ENCODE peak calls at places on chromosomes 3 and 15, in eight cellular contexts. I is naive thymus-derived CD4-positive, alpha-beta T cell; Z is skeletal muscle cell; Y is SK-N-SH; J is neural progenitor cell; W is spleen; C is lower lobe of right lung; Q is kidney epithelial cell. H is an unnamed sample.

GRCh38 chr15:63166219-63166618 is 8.9 kb upstream of the RPS27L start:
- DNase-seq in I (no peak), Z (no peak), Y (no peak), J (no peak), W (no peak), C (no peak), Q (no peak), H (no peak)

GRCh38 chr15:59436774-59437472 is 1.1 kb upstream of the FAM81A start:
- DNase-seq in I (no peak), Z (no peak), Y (peak; percentile 37), J (peak; percentile 23), W (no peak), C (no peak), Q (no peak), H (no peak)

GRCh38 chr15:46277994-46278885 is 643.4 kb downstream of the SQOR start:
- DNase-seq in I (no peak), Z (no peak), Y (peak; percentile 36), J (peak; percentile 21), W (no peak), C (no peak), Q (no peak), H (no peak)

GRCh38 chr3:38478901-38479300 is 17.2 kb upstream of the EXOG start:
- DNase-seq in I (no peak), Z (no peak), Y (no peak), J (no peak), W (no peak), C (no peak), Q (no peak), H (no peak)

GRCh38 chr3:8658326-8659212 is 14.0 kb upstream of the SSUH2 start:
- DNase-seq in I (no peak), Z (peak; percentile 62), Y (peak; percentile 67), J (no peak), W (peak; percentile 71), C (peak; percentile 88), Q (peak; percentile 47), H (peak; percentile 35)

GRCh38 chr15:90435652-90436337 is 47.8 kb downstream of the IQGAP1 start:
- DNase-seq in I (no peak), Z (no peak), Y (no peak), J (no peak), W (no peak), C (no peak), Q (no peak), H (no peak)

GRCh38 chr15:80183886-80184285 is 31.1 kb downstream of the FAH start:
- DNase-seq in I (no peak), Z (no peak), Y (peak; percentile 35), J (peak; percentile 33), W (no peak), C (no peak), Q (no peak), H (no peak)

GRCh38 chr3:193829781-193830180 is 236.8 kb downstream of the OPA1 start:
- DNase-seq in I (no peak), Z (peak; percentile 14), Y (no peak), J (no peak), W (no peak), C (no peak), Q (peak; percentile 81), H (no peak)

GRCh38 chr3:137869022-137869421 is 104.9 kb downstream of the SOX14 start:
- DNase-seq in I (no peak), Z (no peak), Y (no peak), J (no peak), W (no peak), C (no peak), Q (no peak), H (no peak)

GRCh38 chr15:58539548-58539947 is 107.8 kb downstream of the LIPC start:
- DNase-seq in I (no peak), Z (no peak), Y (no peak), J (no peak), W (no peak), C (no peak), Q (no peak), H (no peak)

GRCh38 chr15:100783296-100783695 is 96.3 kb upstream of the ALDH1A3 start:
- DNase-seq in I (no peak), Z (no peak), Y (no peak), J (peak; percentile 1), W (no peak), C (no peak), Q (no peak), H (peak; percentile 11)

GRCh38 chr15:74873756-74874424 is 725 bp upstream of the SCAMP2 start:
- DNase-seq in I (no peak), Z (no peak), Y (peak; percentile 54), J (peak; percentile 33), W (no peak), C (peak; percentile 51), Q (no peak), H (peak; percentile 28)

GRCh38 chr3:41265823-41266273 is 66.5 kb downstream of the CTNNB1 start:
- DNase-seq in I (no peak), Z (peak; percentile 80), Y (peak; percentile 28), J (no peak), W (no peak), C (no peak), Q (peak; percentile 67), H (no peak)

GRCh38 chr3:123658118-123658859 is 73.4 kb upstream of the HACD2 start:
- DNase-seq in I (no peak), Z (peak; percentile 82), Y (no peak), J (no peak), W (no peak), C (peak; percentile 63), Q (no peak), H (peak; percentile 94)

GRCh38 chr15:41772720-41773331 is 1.5 kb upstream of the MAPKBP1 start:
- DNase-seq in I (peak; percentile 73), Z (peak; percentile 36), Y (peak; percentile 61), J (peak; percentile 77), W (no peak), C (no peak), Q (no peak), H (peak; percentile 49)

DNA sequence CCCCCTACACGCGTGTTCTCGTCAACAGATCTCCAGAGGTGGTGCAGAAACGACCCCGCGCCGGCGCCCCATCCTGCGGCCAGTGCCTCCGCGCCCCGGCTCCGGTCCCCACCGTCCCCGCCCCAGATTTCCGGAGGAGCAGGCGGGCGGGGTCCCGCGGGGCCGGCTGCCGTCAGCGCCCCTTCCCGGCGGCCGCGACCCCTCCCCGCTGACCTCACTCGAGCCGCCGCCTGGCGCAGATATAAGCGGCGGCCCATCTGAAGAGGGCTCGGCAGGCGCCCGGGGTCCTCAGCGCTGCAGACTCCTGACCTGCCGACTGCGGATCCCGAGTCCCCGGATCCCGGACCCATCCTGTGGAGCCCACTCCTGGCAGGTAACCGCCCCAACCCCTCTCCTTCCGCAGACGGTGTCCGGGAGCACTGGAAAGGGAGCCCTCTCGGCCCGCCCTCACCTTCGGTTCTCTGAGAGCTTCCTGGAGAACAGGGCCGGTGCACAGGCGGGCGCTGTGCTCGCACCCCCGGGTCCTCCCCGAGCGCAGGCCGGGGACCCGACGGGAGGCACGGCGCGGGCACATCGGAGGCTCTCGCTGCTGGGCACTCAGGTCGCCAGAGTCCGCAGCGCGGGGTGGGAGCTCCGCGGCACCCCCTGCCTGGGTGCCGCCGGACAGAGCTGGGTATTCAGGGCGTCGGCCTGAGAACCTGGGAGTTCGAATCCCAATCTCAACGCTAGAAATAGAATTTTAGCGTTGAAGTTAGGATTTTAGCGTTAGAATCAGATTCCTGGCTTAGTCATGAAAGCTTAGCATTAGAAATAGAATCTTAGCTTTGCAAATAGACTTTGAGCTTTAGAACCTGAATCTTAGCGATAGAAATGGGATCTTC is at the start of gene TRH:
- DNase-seq in I (peak; percentile 15), Z (no peak), Y (peak; percentile 68), J (peak; percentile 78), W (no peak), C (no peak), Q (no peak), H (no peak)
- H3K4me3 ChIP-seq in I (peak within 1 kb of the TSS; percentile 44), Z (no peak within 1 kb of the TSS), Y (no peak within 1 kb of the TSS), J (peak within 1 kb of the TSS; percentile 52), W (peak within 1 kb of the TSS; percentile 10), C (peak within 1 kb of the TSS; percentile 30), Q (no peak within 1 kb of the TSS), H (no peak within 1 kb of the TSS)

GRCh38 chr15:52463638-52464037 is 65.0 kb downstream of the MYO5A start:
- DNase-seq in I (no peak), Z (no peak), Y (no peak), J (no peak), W (no peak), C (no peak), Q (no peak), H (no peak)

GRCh38 chr15:52464478-52464877 is 64.2 kb downstream of the MYO5A start:
- DNase-seq in I (no peak), Z (no peak), Y (peak; percentile 19), J (no peak), W (no peak), C (no peak), Q (no peak), H (no peak)

GRCh38 chr15:52462806-52463360 is 65.8 kb downstream of the MYO5A start:
- DNase-seq in I (no peak), Z (no peak), Y (no peak), J (no peak), W (no peak), C (no peak), Q (no peak), H (no peak)

GRCh38 chr15:52466134-52466701 is 62.5 kb downstream of the MYO5A start:
- DNase-seq in I (no peak), Z (no peak), Y (no peak), J (peak; percentile 13), W (peak; percentile 92), C (peak; percentile 72), Q (no peak), H (no peak)

GRCh38 chr15:52464040-52464439 is 64.6 kb downstream of the MYO5A start:
- DNase-seq in I (no peak), Z (no peak), Y (no peak), J (no peak), W (no peak), C (no peak), Q (no peak), H (no peak)
- H3K4me3 ChIP-seq in I (no peak overlapping the region), Z (no peak overlapping the region), Y (no peak overlapping the region), J (no peak overlapping the region), W (no peak overlapping the region), C (no peak overlapping the region), Q (no peak overlapping the region), H (no peak overlapping the region)

GRCh38 chr3:44363591-44363990 is 25.0 kb downstream of the TCAIM start:
- DNase-seq in I (no peak), Z (no peak), Y (no peak), J (no peak), W (no peak), C (no peak), Q (peak; percentile 44), H (no peak)
- H3K4me3 ChIP-seq in I (no peak overlapping the region), Z (no peak overlapping the region), Y (no peak overlapping the region), J (no peak overlapping the region), W (no peak overlapping the region), C (no peak overlapping the region), Q (no peak overlapping the region), H (no peak overlapping the region)

GRCh38 chr3:77039606-77040553 is at the start of gene ROBO2:
- DNase-seq in I (no peak), Z (no peak), Y (peak; percentile 81), J (peak; percentile 91), W (peak; percentile 75), C (peak; percentile 41), Q (no peak), H (peak; percentile 14)

GRCh38 chr3:77041756-77042155 is 1.9 kb downstream of the ROBO2 start:
- DNase-seq in I (no peak), Z (no peak), Y (no peak), J (no peak), W (no peak), C (no peak), Q (no peak), H (no peak)

GRCh38 chr3:77041156-77041696 is 1.3 kb downstream of the ROBO2 start:
- DNase-seq in I (no peak), Z (no peak), Y (no peak), J (peak; percentile 9), W (no peak), C (no peak), Q (no peak), H (no peak)

GRCh38 chr3:77038468-77038927 is 1.4 kb upstream of the ROBO2 start:
- DNase-seq in I (no peak), Z (peak; percentile 40), Y (peak; percentile 78), J (peak; percentile 93), W (no peak), C (peak; percentile 64), Q (peak; percentile 58), H (peak; percentile 62)

GRCh38 chr3:77038928-77039605 is 832 bp upstream of the ROBO2 start:
- DNase-seq in I (no peak), Z (no peak), Y (no peak), J (peak; percentile 72), W (no peak), C (no peak), Q (no peak), H (no peak)
- H3K4me3 ChIP-seq in I (no peak overlapping the region), Z (peak overlapping the region; percentile 55), Y (peak overlapping the region; percentile 48), J (peak overlapping the region; percentile 76), W (peak overlapping the region; percentile 18), C (peak overlapping the region; percentile 54), Q (peak overlapping the region; percentile 50), H (peak overlapping the region; percentile 54)